ENCODE peak calls at places on chromosomes 13 and 19, in four cellular contexts. L is HEK293T, A is WTC11, C is K562. D is an unnamed sample.

GRCh38 chr19:33497778-33498175 is 23.8 kb downstream of the PEPD start:
- DNase-seq in L (no peak), A (no peak), C (no peak), D (no peak)

GRCh38 chr13:69296130-69296529 is 811.5 kb upstream of the ATXN8OS start:
- DNase-seq in L (no peak), A (no peak), C (no peak), D (no peak)

GRCh38 chr19:3673506-3674439 is 26.5 kb downstream of the PIP5K1C start:
- DNase-seq in L (no peak), C (no peak), A (no peak), D (no peak)

GRCh38 chr13:46317120-46317519 is 69.9 kb downstream of the RUBCNL start:
- DNase-seq in C (no peak), A (no peak), L (no peak), D (no peak)

GRCh38 chr19:10694706-10695105 is 6.5 kb upstream of the QTRT1 start:
- DNase-seq in A (no peak), C (no peak), L (no peak), D (no peak)

GRCh38 chr19:48553676-48554384 is 1.9 kb downstream of the SULT2B1 start:
- DNase-seq in C (peak), A (peak), L (no peak), D (peak)

GRCh38 chr19:30236006-30236405 is 136.2 kb upstream of the ZNF536 start:
- DNase-seq in L (no peak), C (no peak), A (no peak), D (no peak)

GRCh38 chr13:21677075-21677628 is 6.3 kb downstream of the FGF9 start:
- DNase-seq in A (no peak), L (no peak), C (no peak), D (no peak)

GRCh38 chr13:31477961-31478360 is 261.4 kb upstream of the RXFP2 start:
- DNase-seq in C (no peak), A (no peak), L (no peak), D (no peak)

GRCh38 chr13:99275093-99275469 is 16.9 kb upstream of the GPR18 start:
- DNase-seq in L (no peak), A (no peak), C (no peak), D (no peak)

GRCh38 chr19:50203281-50204080 is at the start of gene MYH14:
- DNase-seq in A (peak), C (peak), L (peak), D (peak)

GRCh38 chr13:94433055-94433947 is 46.2 kb downstream of the DCT start:
- DNase-seq in A (peak), L (peak), C (peak), D (peak)

GRCh38 chr19:8988204-8988603 is 22.0 kb downstream of the MUC16 start:
- DNase-seq in L (no peak), A (peak), C (peak), D (no peak)

GRCh38 chr13:93289047-93289446 is 62.4 kb downstream of the GPC6 start:
- DNase-seq in C (peak), A (no peak), L (no peak), D (no peak)

GRCh38 chr19:1213391-1214286 is 8.1 kb downstream of the STK11 start:
- DNase-seq in L (no peak), C (no peak), A (no peak), D (no peak)

GRCh38 chr13:103876571-103876970 is 810.4 kb upstream of the SLC10A2 start:
- DNase-seq in L (no peak), A (no peak), C (no peak), D (no peak)

GRCh38 chr19:48715276-48715675 is 4.2 kb downstream of the MAMSTR start:
- DNase-seq in L (no peak), A (no peak), C (no peak), D (no peak)

GRCh38 chr19:18294467-18294864 is 13.0 kb upstream of the JUND start:
- DNase-seq in L (no peak), A (peak), C (peak), D (no peak)

GRCh38 chr19:31529121-31529520 is 179.9 kb upstream of the TSHZ3 start:
- DNase-seq in L (no peak), A (no peak), C (no peak), D (no peak)

GRCh38 chr19:41175825-41176734 is 16.9 kb upstream of the CYP2S1 start:
- DNase-seq in L (no peak), C (no peak), A (peak), D (peak)

GRCh38 chr19:35596366-35596999 is 10.5 kb downstream of the PMIS2 start:
- DNase-seq in L (peak), A (no peak), C (peak), D (peak)

GRCh38 chr19:3108775-3109174 is 14.6 kb downstream of the GNA11 start:
- DNase-seq in A (peak), C (peak), L (peak), D (peak)

GRCh38 chr13:109468123-109468522 is 318.3 kb downstream of the IRS2 start:
- DNase-seq in C (no peak), A (no peak), L (no peak), D (no peak)

GRCh38 chr13:73288596-73288995 is 229.8 kb downstream of the KLF5 start:
- DNase-seq in A (no peak), C (no peak), L (no peak), D (no peak)

GRCh38 chr19:42074513-42075363 is 1.2 kb upstream of the ZNF574 start:
- DNase-seq in L (peak), C (peak), A (no peak), D (no peak)

GRCh38 chr13:106140476-106140875 is 395.0 kb downstream of the EFNB2 start:
- DNase-seq in L (no peak), C (no peak), A (no peak), D (no peak)

GRCh38 chr13:103224804-103225203 is 158.6 kb upstream of the SLC10A2 start:
- DNase-seq in C (no peak), A (no peak), L (no peak), D (no peak)

GRCh38 chr19:29467824-29468401 is 57.9 kb upstream of the VSTM2B start:
- DNase-seq in L (peak), A (peak), C (no peak), D (peak)

GRCh38 chr13:20924758-20925394 is 22.3 kb upstream of the XPO4 start:
- DNase-seq in A (peak), L (peak), C (peak), D (peak)

GRCh38 chr13:90238433-90238832 is 1109.1 kb upstream of the MIR17HG start:
- DNase-seq in L (no peak), A (no peak), C (no peak), D (no peak)

GRCh38 chr13:60169239-60170031 is 5.7 kb upstream of the DIAPH3 start:
- DNase-seq in C (no peak), L (no peak), A (no peak), D (no peak)

GRCh38 chr13:80900557-80900956 is 559.6 kb upstream of the SPRY2 start:
- DNase-seq in L (no peak), A (no peak), C (no peak), D (no peak)

GRCh38 chr13:77207943-77208342 is 119.0 kb downstream of the MYCBP2 start:
- DNase-seq in A (no peak), L (no peak), C (no peak), D (no peak)

GRCh38 chr13:92716749-92717148 is 509.9 kb upstream of the GPC6 start:
- DNase-seq in A (no peak), C (no peak), L (peak), D (peak)

GRCh38 chr19:38734426-38735256 is 9.6 kb downstream of the CAPN12 start:
- DNase-seq in L (no peak), A (no peak), C (no peak), D (no peak)

GRCh38 chr19:55650602-55651230 is 2.7 kb downstream of the CCDC106 start:
- DNase-seq in C (no peak), A (no peak), L (no peak), D (no peak)

GRCh38 chr13:44410328-44410859 is 36.8 kb downstream of the SERP2 start:
- DNase-seq in C (no peak), L (no peak), A (no peak), D (no peak)

GRCh38 chr19:3304871-3305423 is 61.4 kb upstream of the NFIC start:
- DNase-seq in L (peak), C (peak), A (peak), D (peak)

GRCh38 chr13:37407156-37407555 is 191.4 kb downstream of the POSTN start:
- DNase-seq in A (no peak), C (no peak), L (no peak), D (no peak)

GRCh38 chr13:37413161-37413560 is 185.4 kb downstream of the POSTN start:
- DNase-seq in L (no peak), C (no peak), A (no peak), D (no peak)

GRCh38 chr13:37412271-37412683 is 186.3 kb downstream of the POSTN start:
- DNase-seq in A (no peak), L (no peak), C (no peak), D (no peak)

GRCh38 chr13:37406031-37406430 is 192.5 kb downstream of the POSTN start:
- DNase-seq in L (no peak), A (no peak), C (no peak), D (no peak)

DNA sequence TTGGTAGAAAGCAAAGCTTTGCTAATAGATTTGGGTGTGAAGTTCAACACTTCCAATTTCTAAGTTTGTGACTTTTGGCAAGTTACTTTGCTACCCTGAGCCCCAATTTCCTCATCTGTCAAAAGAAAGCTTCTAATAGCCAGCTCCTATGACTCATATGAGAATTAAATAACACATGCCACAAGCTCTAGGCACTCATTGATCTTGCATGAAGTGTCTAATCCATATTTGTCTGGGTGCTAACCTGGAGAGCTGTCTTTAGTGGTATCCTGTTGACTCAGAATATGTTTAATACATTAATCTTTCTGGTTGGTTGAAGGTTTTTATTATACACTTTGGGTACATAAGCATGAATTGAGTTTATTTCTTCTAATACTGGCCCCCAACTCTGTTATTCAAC is 188.8 kb downstream of the POSTN start:
- DNase-seq in C (no peak), A (no peak), L (no peak), D (no peak)
- TF ChIP-seq ELF4 in C (no peak), A (no peak), L (no peak), D (no peak)

GRCh38 chr13:24306632-24307031 is 2.7 kb upstream of the C1QTNF9 start:
- DNase-seq in L (no peak), C (no peak), A (no peak), D (peak)

GRCh38 chr13:24301911-24302310 is 7.5 kb upstream of the C1QTNF9 start:
- DNase-seq in L (no peak), C (no peak), A (no peak), D (no peak)

GRCh38 chr13:24307211-24308067 is 1.9 kb upstream of the C1QTNF9 start:
- DNase-seq in A (no peak), C (no peak), L (no peak), D (peak)

GRCh38 chr13:24301434-24301833 is 7.9 kb upstream of the C1QTNF9 start:
- DNase-seq in L (no peak), A (no peak), C (no peak), D (no peak)

GRCh38 chr13:24304620-24305019 is 4.8 kb upstream of the C1QTNF9 start:
- DNase-seq in C (no peak), A (no peak), L (no peak), D (no peak)
- TF ChIP-seq ELF4 in C (no peak), A (no peak), L (no peak), D (no peak)

GRCh38 chr13:29948246-29948645 is 97.8 kb upstream of the UBL3 start:
- DNase-seq in C (no peak), A (no peak), L (no peak), D (no peak)
- TF ChIP-seq ELF4 in C (no peak), A (no peak), L (no peak), D (no peak)

DNA sequence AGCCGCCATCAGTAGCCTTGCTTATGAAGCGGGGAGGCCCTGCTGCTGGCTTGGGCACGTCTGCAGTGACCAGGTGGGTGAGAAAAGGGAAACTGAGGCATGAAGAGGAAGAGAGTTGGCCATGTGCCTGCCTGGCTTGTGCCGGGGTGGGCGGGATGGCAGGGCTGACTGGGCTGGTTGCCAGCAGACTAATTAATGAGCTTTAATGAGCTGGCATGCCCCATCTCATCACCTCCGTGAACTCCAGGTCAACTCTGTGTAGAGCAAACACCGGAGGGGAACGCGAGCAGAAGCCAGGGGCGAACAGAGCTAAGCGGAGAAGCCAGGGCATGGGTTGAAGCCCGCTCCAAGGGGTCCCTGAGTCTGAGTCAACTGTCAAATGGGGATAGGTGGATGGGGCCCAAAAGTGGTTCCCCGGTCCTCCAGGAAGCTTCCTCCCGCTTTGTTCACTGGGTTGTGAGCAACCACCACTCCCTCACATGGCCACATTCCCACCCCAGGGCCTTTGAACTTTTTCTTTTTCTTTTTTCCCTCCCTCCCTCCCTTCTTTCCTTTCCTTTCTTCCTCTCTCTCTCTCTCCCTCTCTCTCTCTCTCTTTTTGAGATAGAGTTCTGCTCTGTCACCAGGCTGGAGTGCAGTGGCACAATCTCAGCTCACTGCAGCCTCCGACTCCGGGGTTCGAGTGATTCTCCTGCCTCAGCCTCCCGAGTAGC is 8.7 kb downstream of the NR2F6 start:
- DNase-seq in L (no peak), A (no peak), C (no peak), D (no peak)
- TF ChIP-seq ELF4 in L (no peak), A (no peak), C (no peak), D (no peak)

GRCh38 chr13:67223024-67223423 is 7.1 kb downstream of the PCDH9 start:
- DNase-seq in L (no peak), A (no peak), C (no peak), D (no peak)
- TF ChIP-seq ELF4 in L (no peak), A (no peak), C (no peak), D (no peak)

DNA sequence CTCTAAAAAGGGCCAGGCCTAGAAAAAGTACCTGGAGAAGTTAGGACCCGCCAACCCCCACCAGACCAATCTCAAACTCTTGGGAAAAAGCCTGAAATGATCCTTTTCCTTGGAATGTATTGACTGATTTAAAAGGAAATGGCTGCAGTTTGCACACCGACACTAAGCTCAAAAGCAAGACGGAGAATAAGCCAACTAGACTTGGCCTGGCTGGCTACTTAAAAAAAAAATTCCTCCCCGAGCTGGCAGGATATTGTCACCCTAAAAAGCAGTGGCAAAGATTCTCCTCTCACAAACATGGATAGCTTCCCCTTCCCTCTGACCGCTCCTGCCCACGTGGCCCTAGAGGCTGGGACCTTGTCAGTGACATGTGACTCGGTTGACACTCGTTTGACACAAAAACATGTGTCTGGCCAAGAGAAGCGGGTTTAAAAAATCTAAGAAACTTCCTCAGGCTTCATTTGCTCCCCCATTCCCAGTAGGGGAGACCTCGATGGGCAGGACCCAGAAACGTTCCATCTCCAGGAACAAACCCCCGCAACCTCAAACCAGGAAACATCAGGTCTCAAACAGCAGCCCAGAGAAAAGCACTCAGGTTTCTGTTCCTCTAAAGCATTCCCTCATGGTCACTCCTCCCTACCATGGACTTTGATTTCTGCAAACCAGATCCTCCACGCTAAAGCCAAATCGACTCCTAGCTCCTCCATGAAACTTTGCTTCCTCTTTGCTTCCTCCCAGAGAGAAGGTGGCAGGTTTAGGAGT is 1.3 kb downstream of the RFX1 start:
- DNase-seq in C (peak), L (no peak), A (no peak), D (peak)
- TF ChIP-seq ELF4 in C (no peak), L (no peak), A (no peak), D (no peak)

GRCh38 chr19:47445937-47446402 is 25.7 kb downstream of the SLC8A2 start:
- DNase-seq in L (peak), A (peak), C (peak), D (no peak)

GRCh38 chr19:47447470-47448359 is 24.0 kb downstream of the SLC8A2 start:
- DNase-seq in A (peak), L (peak), C (peak), D (peak)

GRCh38 chr19:47446534-47447469 is 24.9 kb downstream of the SLC8A2 start:
- DNase-seq in L (peak), C (peak), A (peak), D (no peak)

GRCh38 chr19:47444388-47444821 is 25.1 kb upstream of the MEIS3 start:
- DNase-seq in L (no peak), C (peak), A (peak), D (no peak)

DNA sequence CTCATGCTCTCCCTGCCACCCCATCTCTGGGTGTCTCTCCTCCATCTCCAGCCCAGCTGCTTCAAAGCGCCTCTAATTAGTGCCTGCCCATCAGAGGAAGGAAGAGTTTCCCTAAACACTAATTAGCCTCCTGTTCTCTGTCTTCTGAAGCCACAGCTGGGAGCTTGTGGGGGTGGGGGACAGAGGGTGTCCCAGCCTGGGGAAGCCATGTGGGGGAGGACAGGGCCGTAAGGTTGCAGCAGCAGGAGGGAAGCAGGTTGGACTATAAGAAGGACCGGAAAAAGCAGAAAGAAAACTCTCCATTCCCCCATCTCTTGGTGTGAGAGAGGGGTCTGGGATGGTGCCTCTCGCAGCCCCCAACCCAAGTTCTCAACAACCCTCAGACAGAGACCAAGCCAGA is 26.2 kb downstream of the SLC8A2 start:
- DNase-seq in L (no peak), A (no peak), C (no peak), D (no peak)
- TF ChIP-seq ELF4 in L (no peak), A (no peak), C (no peak), D (no peak)

GRCh38 chr13:40438999-40439797 is 227.2 kb downstream of the FOXO1 start:
- DNase-seq in A (no peak), C (no peak), L (no peak), D (no peak)
- TF ChIP-seq ELF4 in A (no peak), C (no peak), L (no peak), D (no peak)

GRCh38 chr13:108070925-108071324 is 144.4 kb downstream of the LIG4 start:
- DNase-seq in C (no peak), L (no peak), A (no peak), D (no peak)

GRCh38 chr13:108069521-108070210 is 145.7 kb downstream of the LIG4 start:
- DNase-seq in A (no peak), L (no peak), C (no peak), D (no peak)

GRCh38 chr13:108070491-108070890 is 144.8 kb downstream of the LIG4 start:
- DNase-seq in C (no peak), L (no peak), A (no peak), D (no peak)
- TF ChIP-seq ELF4 in C (no peak), L (no peak), A (no peak), D (no peak)

D was measured in HepG2.